ENCODE peak calls at places on chromosomes 3 and 15, in seven cellular contexts. K, J, N, M, V, L and X are unnamed samples.

GRCh38 chr3:52134761-52135160 is 19.5 kb downstream of the POC1A start:
- DNase-seq in N (no peak), V (no peak), M (no peak), K (no peak), L (no peak), J (no peak), X (no peak)

GRCh38 chr15:96331942-96332853 is 1.7 kb downstream of the NR2F2 start:
- DNase-seq in M (no peak), N (no peak), K (no peak), L (peak; percentile 85), V (peak; percentile 28), J (no peak), X (peak; percentile 79)

GRCh38 chr15:72532991-72533601 is 59.0 kb downstream of the ARIH1 start:
- DNase-seq in K (no peak), V (no peak), J (no peak), N (no peak), L (no peak), M (no peak), X (peak; percentile 47)

GRCh38 chr15:34737379-34737928 is 17.3 kb downstream of the GJD2 start:
- DNase-seq in M (no peak), V (no peak), L (no peak), K (no peak), N (no peak), J (peak; percentile 29), X (no peak)

GRCh38 chr15:31974855-31975421 is 55.4 kb upstream of the CHRNA7 start:
- DNase-seq in L (no peak), N (peak; percentile 14), K (no peak), J (no peak), M (no peak), V (peak; percentile 37), X (peak; percentile 82)

GRCh38 chr3:129121792-129122696 is at the start of gene RAB43:
- DNase-seq in M (peak; percentile 74), K (peak; percentile 54), N (peak; percentile 75), V (peak; percentile 89), L (peak; percentile 92), J (peak; percentile 89), X (peak; percentile 98)

GRCh38 chr3:29064085-29064484 is 216.8 kb upstream of the RBMS3 start:
- DNase-seq in L (no peak), K (no peak), M (no peak), N (no peak), J (no peak), V (no peak), X (no peak)

GRCh38 chr3:161332792-161333191 is 38.5 kb downstream of the SPTSSB start:
- DNase-seq in N (no peak), J (no peak), L (no peak), K (no peak), M (no peak), V (no peak), X (no peak)

GRCh38 chr3:33153782-33154181 is 40.0 kb downstream of the CRTAP start:
- DNase-seq in L (no peak), J (no peak), M (no peak), V (no peak), K (no peak), N (no peak), X (no peak)

GRCh38 chr3:128285042-128285924 is 132.0 kb downstream of the EEFSEC start:
- DNase-seq in K (no peak), N (no peak), J (no peak), M (no peak), L (no peak), V (no peak), X (no peak)

GRCh38 chr3:143173242-143173641 is 53.7 kb downstream of the CHST2 start:
- DNase-seq in N (no peak), M (no peak), K (no peak), L (no peak), V (no peak), J (no peak), X (no peak)

GRCh38 chr3:185936814-185937688 is 763 bp downstream of the TRA2B start:
- DNase-seq in J (peak; percentile 92), N (peak; percentile 67), L (peak; percentile 96), K (peak; percentile 65), V (peak; percentile 94), M (peak; percentile 68), X (peak; percentile 92)

GRCh38 chr3:197135212-197135611 is 105.6 kb upstream of the MELTF start:
- DNase-seq in N (no peak), V (no peak), L (no peak), M (no peak), K (no peak), J (no peak), X (no peak)

GRCh38 chr3:13111874-13112520 is 38.8 kb upstream of the IQSEC1 start:
- DNase-seq in L (no peak), K (no peak), N (no peak), M (no peak), V (peak; percentile 22), J (no peak), X (no peak)